ENCODE peak calls at places on chromosomes 5 and 9, in five cellular contexts. O, L, W, H and Y are unnamed samples.
A peak's percentile ranks its signal among the peaks of the same experiment; 100 is the strongest.

GRCh38 chr9:123320814-123321213 is 35.2 kb upstream of the CRB2 start:
- DNase-seq in O (no peak), L (no peak), W (no peak), H (no peak), Y (no peak)

GRCh38 chr5:43000198-43000840 is 39.8 kb downstream of the ANXA2R start:
- DNase-seq in O (no peak), L (no peak), W (no peak), H (no peak), Y (no peak)

GRCh38 chr9:85741875-85742629 is at the start of gene AGTPBP1:
- DNase-seq in O (peak; percentile 97), L (peak; percentile 64), W (peak; percentile 92), H (peak; percentile 97), Y (peak; percentile 99)

GRCh38 chr9:8486095-8486494 is 686.5 kb upstream of the DMAC1 start:
- DNase-seq in O (no peak), L (no peak), W (peak; percentile 9), H (peak; percentile 27), Y (no peak)

GRCh38 chr5:158174918-158175663 is 316.1 kb upstream of the CLINT1 start:
- DNase-seq in O (peak; percentile 15), L (peak; percentile 63), W (peak; percentile 86), H (peak; percentile 77), Y (no peak)

GRCh38 chr5:88683506-88684135 is 199.4 kb downstream of the MEF2C start:
- DNase-seq in O (no peak), L (peak; percentile 47), W (no peak), H (no peak), Y (no peak)

GRCh38 chr5:54440456-54440893 is 15.0 kb upstream of the HSPB3 start:
- DNase-seq in O (no peak), L (no peak), W (peak; percentile 53), H (no peak), Y (no peak)

GRCh38 chr9:116000748-116001329 is 152.8 kb upstream of the PAPPA start:
- DNase-seq in O (no peak), L (no peak), W (peak; percentile 7), H (peak; percentile 8), Y (no peak)

GRCh38 chr9:34884732-34885131 is 73.4 kb upstream of the PHF24 start:
- DNase-seq in O (no peak), L (no peak), W (no peak), H (no peak), Y (no peak)

GRCh38 chr5:154164182-154164581 is 26.4 kb upstream of the GALNT10 start:
- DNase-seq in O (no peak), L (no peak), W (no peak), H (no peak), Y (no peak)

GRCh38 chr5:1471240-1471853 is 26.1 kb upstream of the SLC6A3 start:
- DNase-seq in O (no peak), L (no peak), W (no peak), H (no peak), Y (peak; percentile 48)

GRCh38 chr9:133112361-133113026 is 8.5 kb downstream of the RALGDS start:
- DNase-seq in O (no peak), L (no peak), W (no peak), H (peak; percentile 62), Y (peak; percentile 90)

GRCh38 chr9:94894111-94894699 is 167.7 kb downstream of the AOPEP start:
- DNase-seq in O (no peak), L (no peak), W (no peak), H (no peak), Y (no peak)

GRCh38 chr9:77764894-77765780 is 117.0 kb upstream of the GNA14 start:
- DNase-seq in O (no peak), L (no peak), W (no peak), H (no peak), Y (no peak)

GRCh38 chr9:120432600-120432999 is 147.4 kb downstream of the CDK5RAP2 start:
- DNase-seq in O (no peak), L (no peak), W (no peak), H (no peak), Y (no peak)

DNA sequence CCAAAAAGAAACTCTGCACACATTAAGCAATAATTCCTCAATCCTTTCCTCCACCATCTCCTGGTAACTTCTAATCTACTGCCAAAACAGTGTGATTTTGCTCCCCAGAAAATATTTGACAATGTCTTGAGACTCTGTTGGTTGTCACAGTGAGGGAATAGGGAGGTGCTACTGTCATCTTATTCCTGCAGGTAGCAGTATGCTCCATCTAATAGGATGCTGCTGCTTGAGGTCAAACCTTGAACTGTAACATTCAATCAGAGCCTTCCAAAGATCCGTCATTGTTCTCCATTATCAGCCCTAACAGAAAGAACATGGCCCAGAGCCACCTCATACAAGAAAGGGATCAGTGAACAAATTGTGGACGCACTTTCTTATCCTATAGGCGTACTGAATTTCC is 514.7 kb upstream of the GRIN3A start:
- DNase-seq in O (no peak), L (no peak), W (no peak), H (no peak), Y (no peak)
- H3K27ac ChIP-seq in O (no peak overlapping the region), L (no peak overlapping the region), W (no peak overlapping the region), H (no peak overlapping the region), Y (no peak overlapping the region)

GRCh38 chr5:59174248-59174844 is 591.5 kb downstream of the RAB3C start:
- DNase-seq in O (peak; percentile 8), L (peak; percentile 38), W (no peak), H (no peak), Y (no peak)
- TF ChIP-seq CTCF in O (peak; percentile 87), L (peak; percentile 90), W (peak; percentile 56), H (peak; percentile 74), Y (peak; percentile 85)

GRCh38 chr5:124678992-124679519 is 67.4 kb downstream of the ZNF608 start:
- DNase-seq in O (no peak), L (no peak), W (no peak), H (no peak), Y (no peak)
- H3K4me1 ChIP-seq in O (no peaks in the 10 kb centered on the region), L (peaks cover 12% of the 10 kb centered on the region), W (peaks cover 10% of the 10 kb centered on the region), H (peaks cover 45% of the 10 kb centered on the region), Y (peaks cover 50% of the 10 kb centered on the region)

GRCh38 chr9:100583019-100583802 is 5.3 kb downstream of the CAVIN4 start:
- DNase-seq in O (no peak), L (no peak), W (no peak), H (no peak), Y (no peak)
- H3K27ac ChIP-seq in O (no peak overlapping the region), L (no peak overlapping the region), W (no peak overlapping the region), H (no peak overlapping the region), Y (no peak overlapping the region)

GRCh38 chr5:150394912-150395689 is 17.6 kb downstream of the CD74 start:
- DNase-seq in O (no peak), L (no peak), W (no peak), H (no peak), Y (no peak)
- TF ChIP-seq CTCF in O (no peak), L (no peak), W (no peak), H (no peak), Y (no peak)

GRCh38 chr9:87497604-87498045 is at the start of gene DAPK1:
- DNase-seq in O (no peak), L (peak; percentile 83), W (no peak), H (peak; percentile 72), Y (peak; percentile 92)

GRCh38 chr9:87492642-87493041 is 5.0 kb upstream of the DAPK1 start:
- DNase-seq in O (no peak), L (no peak), W (no peak), H (no peak), Y (no peak)

GRCh38 chr9:87497080-87497603 is 525 bp upstream of the DAPK1 start:
- DNase-seq in O (no peak), L (no peak), W (no peak), H (no peak), Y (no peak)

GRCh38 chr9:87498046-87498815 is 564 bp downstream of the DAPK1 start:
- DNase-seq in O (no peak), L (peak; percentile 69), W (no peak), H (peak; percentile 45), Y (peak; percentile 87)

DNA sequence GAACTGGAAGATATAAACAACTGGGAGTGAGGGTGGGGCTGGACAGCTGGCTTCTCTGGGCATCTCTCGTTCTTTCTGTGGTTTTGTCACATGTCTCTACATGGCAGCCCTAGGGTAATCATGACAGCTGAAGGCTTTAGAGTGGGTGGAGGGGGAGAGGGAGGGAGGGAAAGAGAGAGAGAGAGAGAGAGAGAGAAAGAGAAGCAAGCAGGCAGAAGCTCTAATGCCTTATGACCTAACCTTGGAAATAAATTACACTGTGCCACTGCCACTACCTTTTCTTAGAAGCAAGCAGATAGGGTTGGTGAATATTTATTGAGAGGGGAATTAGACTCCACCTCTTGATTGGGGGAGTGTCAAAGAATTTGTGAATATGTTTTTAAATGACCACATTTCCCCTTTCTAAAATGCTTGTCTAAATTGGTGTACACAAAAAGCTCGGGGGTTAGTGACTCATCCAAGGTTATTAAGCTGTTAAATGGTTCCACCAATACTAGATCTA is 2.6 kb upstream of the DAPK1 start:
- DNase-seq in O (no peak), L (no peak), W (no peak), H (peak; percentile 29), Y (no peak)
- H3K4me1 ChIP-seq in O (no peaks in the 10 kb centered on the region), L (peaks cover 23% of the 10 kb centered on the region), W (no peaks in the 10 kb centered on the region), H (peaks cover 13% of the 10 kb centered on the region), Y (peaks cover 7% of the 10 kb centered on the region)

DNA sequence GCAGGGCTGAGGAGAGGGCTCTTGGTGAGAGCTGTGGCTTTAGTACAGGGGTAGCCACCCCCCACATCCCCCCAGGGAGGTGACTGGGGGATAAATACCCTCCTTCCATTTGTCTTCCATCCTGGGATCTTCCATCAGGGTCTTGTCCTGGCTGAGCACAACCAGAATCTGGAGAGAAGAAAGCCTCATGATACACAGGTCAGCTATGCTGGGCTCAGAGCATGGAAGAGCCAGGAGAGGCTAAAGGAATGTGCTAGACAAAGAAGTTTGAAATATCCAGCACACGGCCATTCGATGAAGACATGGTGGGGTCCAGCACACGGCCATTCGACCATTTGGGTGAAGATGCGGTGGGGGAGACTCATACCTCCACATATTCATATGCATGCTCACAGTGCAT is 30.0 kb downstream of the ROPN1L start:
- DNase-seq in O (no peak), L (no peak), W (no peak), H (no peak), Y (no peak)
- H3K27ac ChIP-seq in O (no peak overlapping the region), L (peak overlapping the region; percentile 7), W (no peak overlapping the region), H (no peak overlapping the region), Y (no peak overlapping the region)

GRCh38 chr5:68476854-68477253 is 261.3 kb downstream of the PIK3R1 start:
- DNase-seq in O (no peak), L (no peak), W (no peak), H (no peak), Y (no peak)
- TF ChIP-seq CTCF in O (no peak), L (no peak), W (no peak), H (no peak), Y (no peak)

DNA sequence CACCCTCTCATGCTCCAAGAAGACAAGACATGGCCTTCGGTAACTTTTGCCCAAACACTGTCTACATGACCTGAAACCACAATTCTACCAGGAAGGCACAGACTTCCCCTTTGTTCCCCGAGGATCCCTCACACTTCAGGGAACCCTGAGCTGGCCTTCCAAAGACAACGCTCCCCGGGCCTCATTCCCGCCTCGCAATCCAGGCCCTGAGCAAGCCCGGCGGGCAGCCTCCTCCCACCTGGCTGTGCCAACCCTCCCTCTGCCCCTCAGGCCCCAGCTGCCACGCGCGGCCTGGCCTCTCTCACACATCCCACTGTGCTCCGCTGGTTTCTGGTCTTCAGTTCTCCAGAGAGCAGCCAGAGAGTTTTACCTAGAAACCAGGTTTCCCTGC is 7.3 kb downstream of the QSOX2 start:
- DNase-seq in O (no peak), L (no peak), W (no peak), H (no peak), Y (no peak)
- H3K4me1 ChIP-seq in O (peaks cover 12% of the 10 kb centered on the region), L (peaks cover 4% of the 10 kb centered on the region), W (peaks cover 6% of the 10 kb centered on the region), H (peaks cover 17% of the 10 kb centered on the region), Y (peaks cover 9% of the 10 kb centered on the region)

GRCh38 chr5:16742938-16743337 is 126.1 kb upstream of the RETREG1 start:
- DNase-seq in O (no peak), L (no peak), W (no peak), H (no peak), Y (no peak)
- H3K27ac ChIP-seq in O (no peak overlapping the region), L (no peak overlapping the region), W (no peak overlapping the region), H (no peak overlapping the region), Y (no peak overlapping the region)